ENCODE peak calls at places on chromosomes 3 and 15, in five cellular contexts. A, Y, R, D and C are unnamed samples.

GRCh38 chr15:33656090-33656670 is 312.1 kb upstream of the CHRM5 start:
- DNase-seq in A (no peak), Y (no peak), R (no peak), D (no peak), C (no peak)

GRCh38 chr3:13932578-13933295 is 52.9 kb upstream of the WNT7A start:
- DNase-seq in A (no peak), Y (peak), R (no peak), D (no peak), C (no peak)

GRCh38 chr15:67863442-67863987 is 23.7 kb upstream of the RNU6-1 start:
- DNase-seq in A (peak), Y (peak), R (peak), D (peak), C (peak)

GRCh38 chr3:11655188-11655928 is 11.6 kb upstream of the VGLL4 start:
- DNase-seq in A (peak), Y (no peak), R (no peak), D (no peak), C (peak)

GRCh38 chr3:37456791-37457190 is 282.4 kb upstream of the LRRFIP2 start:
- DNase-seq in A (no peak), Y (no peak), R (no peak), D (no peak), C (no peak)

GRCh38 chr3:139534992-139535879 is 4.3 kb downstream of the RBP1 start:
- DNase-seq in A (no peak), Y (peak), R (no peak), D (peak), C (no peak)

GRCh38 chr3:119636891-119637611 is 23.3 kb downstream of the POPDC2 start:
- DNase-seq in A (no peak), Y (no peak), R (no peak), D (no peak), C (no peak)

GRCh38 chr3:82030932-82031331 is 269.5 kb upstream of the GBE1 start:
- DNase-seq in A (no peak), Y (no peak), R (no peak), D (no peak), C (no peak)

GRCh38 chr3:154758109-154758868 is 321.8 kb upstream of the MME start:
- DNase-seq in A (no peak), Y (no peak), R (no peak), D (no peak), C (peak)

GRCh38 chr3:126346466-126346865 is 10.7 kb downstream of the KLF15 start:
- DNase-seq in A (no peak), Y (no peak), R (no peak), D (no peak), C (no peak)

GRCh38 chr15:62209821-62210220 is 44.7 kb upstream of the C2CD4B start:
- DNase-seq in A (no peak), Y (no peak), R (no peak), D (no peak), C (no peak)

GRCh38 chr3:126179825-126180476 is 435 bp downstream of the ALDH1L1 start:
- DNase-seq in A (peak), Y (no peak), R (no peak), D (peak), C (no peak)

GRCh38 chr15:56759450-56759845 is 26.1 kb upstream of the ZNF280D start:
- DNase-seq in A (no peak), Y (no peak), R (no peak), D (no peak), C (no peak)

GRCh38 chr15:60213377-60214010 is 184.3 kb downstream of the ANXA2 start:
- DNase-seq in A (no peak), Y (no peak), R (no peak), D (no peak), C (no peak)

GRCh38 chr15:38853608-38854007 is 289.0 kb upstream of the RASGRP1 start:
- DNase-seq in A (peak), Y (peak), R (no peak), D (no peak), C (no peak)

GRCh38 chr15:68224108-68224507 is 5.4 kb downstream of the CLN6 start:
- DNase-seq in A (no peak), Y (no peak), R (no peak), D (no peak), C (no peak)

GRCh38 chr15:101127503-101128076 is 124.3 kb downstream of the CHSY1 start:
- DNase-seq in A (no peak), Y (no peak), R (peak), D (peak), C (no peak)

GRCh38 chr3:72080800-72081199 is 295.9 kb upstream of the PROK2 start:
- DNase-seq in A (no peak), Y (no peak), R (no peak), D (no peak), C (no peak)

GRCh38 chr3:50575372-50575771 is 6.0 kb downstream of the HEMK1 start:
- DNase-seq in A (no peak), Y (no peak), R (no peak), D (no peak), C (no peak)
- TF ChIP-seq ESRRA in A (no peak), Y (no peak), R (no peak), D (no peak), C (no peak)

DNA sequence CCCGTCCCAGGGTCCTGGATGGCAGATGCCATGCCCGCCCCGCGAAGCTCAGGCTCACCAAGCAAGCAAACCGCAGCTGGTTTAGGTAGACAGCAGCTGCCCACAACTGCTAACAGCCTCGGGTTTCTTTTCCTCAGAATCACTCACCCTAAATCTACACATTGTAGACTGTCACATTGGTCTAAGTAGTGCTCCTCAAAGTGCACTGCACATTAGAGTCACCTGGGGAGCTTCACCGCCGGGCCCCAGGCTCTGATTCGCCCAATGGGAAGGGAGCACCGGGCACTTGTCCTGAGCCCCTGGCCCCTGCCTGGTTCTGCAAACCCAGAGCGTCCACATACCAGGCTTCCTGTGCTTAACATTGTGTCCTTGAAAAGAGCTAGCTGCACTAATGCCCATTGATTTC is 752 bp downstream of the OCA2 start:
- DNase-seq in A (no peak), Y (no peak), R (no peak), D (no peak), C (no peak)
- TF ChIP-seq ESRRA in A (no peak), Y (no peak), R (no peak), D (no peak), C (no peak)

GRCh38 chr3:100536093-100536492 is 43.7 kb downstream of the TMEM45A start:
- DNase-seq in A (no peak), Y (no peak), R (no peak), D (peak), C (no peak)

GRCh38 chr3:100535610-100535943 is 43.2 kb downstream of the TMEM45A start:
- DNase-seq in A (no peak), Y (no peak), R (no peak), D (no peak), C (no peak)

GRCh38 chr3:100540791-100541334 is 48.4 kb downstream of the TMEM45A start:
- DNase-seq in A (no peak), Y (no peak), R (no peak), D (no peak), C (no peak)

GRCh38 chr3:100538339-100538706 is 45.9 kb downstream of the TMEM45A start:
- DNase-seq in A (no peak), Y (no peak), R (no peak), D (no peak), C (no peak)

DNA sequence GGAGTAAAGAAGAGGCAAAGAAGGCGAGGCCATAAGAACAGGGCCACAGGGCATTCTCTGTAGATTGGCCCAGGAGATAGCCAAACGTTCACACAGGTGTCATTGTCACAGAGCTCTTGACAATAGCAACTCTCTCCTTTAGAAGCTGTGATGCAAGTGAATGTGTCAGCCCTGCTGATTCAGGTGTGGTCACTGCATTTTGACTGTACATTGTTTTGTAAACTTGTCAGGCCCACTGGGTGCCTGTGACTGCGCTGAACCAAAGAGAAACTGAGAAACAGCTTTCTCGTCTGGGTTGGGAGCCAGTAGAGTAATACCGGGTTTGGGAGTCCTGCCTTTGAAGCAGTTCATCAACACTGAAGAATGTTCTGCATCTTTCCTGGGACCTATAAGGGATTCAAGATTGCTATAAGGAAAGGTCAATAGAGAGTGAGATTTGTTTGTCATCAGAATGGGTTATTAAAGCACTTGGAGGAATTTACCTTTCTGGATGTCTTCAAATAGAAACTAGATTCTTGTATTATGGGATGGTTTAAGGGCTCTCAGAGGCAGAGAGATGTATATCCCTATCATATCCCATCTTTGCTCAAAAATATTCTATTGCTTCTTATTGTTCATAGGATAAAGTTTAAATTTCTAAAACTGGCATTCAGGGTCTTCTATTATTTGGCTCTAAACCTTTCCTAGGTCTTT is 45.4 kb downstream of the TMEM45A start:
- DNase-seq in A (no peak), Y (no peak), R (no peak), D (no peak), C (no peak)
- TF ChIP-seq ESRRA in A (no peak), Y (no peak), R (no peak), D (no peak), C (no peak)

GRCh38 chr3:185024966-185025365 is 127.9 kb downstream of the C3orf70 start:
- DNase-seq in A (no peak), Y (peak), R (no peak), D (no peak), C (no peak)
- TF ChIP-seq ESRRA in A (no peak), Y (peak), R (no peak), D (no peak), C (no peak)

DNA sequence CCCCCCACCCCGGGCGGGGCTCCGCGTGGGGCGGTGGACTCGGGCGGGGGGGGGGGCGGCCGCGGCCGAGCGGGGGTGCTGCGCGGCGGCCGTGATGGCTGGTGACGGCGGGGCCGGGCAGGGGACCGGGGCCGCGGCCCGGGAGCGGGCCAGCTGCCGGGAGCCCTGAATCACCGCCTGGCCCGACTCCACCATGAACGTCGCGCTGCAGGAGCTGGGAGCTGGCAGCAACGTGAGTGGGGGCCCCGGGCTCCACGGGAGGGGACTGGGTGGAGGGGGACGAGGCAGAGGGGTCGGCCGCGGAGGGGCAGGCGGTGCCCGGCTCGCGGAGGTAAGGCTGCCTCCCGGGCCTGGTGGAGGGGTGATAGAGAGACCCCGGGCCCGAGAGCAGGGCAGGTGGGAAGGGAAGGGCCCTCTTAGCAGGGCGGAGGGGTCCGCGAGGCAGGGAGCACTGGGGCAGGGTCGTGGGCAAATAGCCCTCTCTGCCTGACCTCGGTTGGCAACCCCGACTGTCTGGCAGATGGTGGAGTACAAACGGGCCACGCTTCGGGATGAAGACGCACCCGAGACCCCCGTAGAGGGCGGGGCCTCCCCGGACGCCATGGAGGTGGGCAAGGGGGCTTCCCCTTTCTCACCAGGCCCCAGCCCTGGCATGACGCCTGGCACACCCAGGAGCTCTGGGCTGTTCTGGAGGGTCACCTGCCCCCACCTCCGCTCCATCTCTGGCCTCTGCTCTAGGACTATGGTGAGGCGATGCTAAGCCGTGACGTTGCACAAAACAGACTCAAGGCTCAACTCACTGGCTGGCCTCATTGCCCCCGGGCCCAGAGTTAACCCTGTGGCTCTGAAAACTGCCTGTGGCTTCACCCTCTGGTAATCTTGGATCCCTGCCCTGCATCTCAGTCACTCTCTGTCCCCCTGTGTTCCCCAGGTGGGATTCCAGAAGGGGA is at the start of gene ECE2:
- DNase-seq in A (no peak), Y (no peak), R (no peak), D (no peak), C (no peak)
- TF ChIP-seq ESRRA in A (no peak), Y (no peak), R (no peak), D (no peak), C (no peak)